ENCODE peak calls at places on chromosome 6, in eight cellular contexts. One of them, this sample, is unnamed.

GRCh38 chr6:14883921-14884320 is 361.9 kb upstream of the JARID2 start:
- DNase-seq in CD8-positive, alpha-beta T cell: no peak
- DNase-seq in amygdala: no peak
- DNase-seq in nephron progenitor cell: peak; percentile 54
- DNase-seq in NAMALWA: no peak
- DNase-seq in IMR-90: peak; percentile 64
- DNase-seq in NCI-H2081: no peak
- DNase-seq in renal cortical epithelial cell: no peak
- DNase-seq in this sample: no peak

GRCh38 chr6:125804264-125804663 is 13.5 kb downstream of the NCOA7 start:
- DNase-seq in CD8-positive, alpha-beta T cell: no peak
- DNase-seq in amygdala: no peak
- DNase-seq in nephron progenitor cell: no peak
- DNase-seq in NAMALWA: no peak
- DNase-seq in IMR-90: no peak
- DNase-seq in NCI-H2081: no peak
- DNase-seq in renal cortical epithelial cell: no peak
- DNase-seq in this sample: no peak

GRCh38 chr6:113065606-113066005 is 718.5 kb downstream of the RFPL4B start:
- DNase-seq in CD8-positive, alpha-beta T cell: no peak
- DNase-seq in amygdala: no peak
- DNase-seq in nephron progenitor cell: no peak
- DNase-seq in NAMALWA: no peak
- DNase-seq in IMR-90: peak; percentile 43
- DNase-seq in NCI-H2081: no peak
- DNase-seq in renal cortical epithelial cell: peak; percentile 63
- DNase-seq in this sample: no peak

GRCh38 chr6:90021701-90022100 is 127.4 kb downstream of the GJA10 start:
- DNase-seq in CD8-positive, alpha-beta T cell: no peak
- DNase-seq in amygdala: no peak
- DNase-seq in nephron progenitor cell: no peak
- DNase-seq in NAMALWA: no peak
- DNase-seq in IMR-90: no peak
- DNase-seq in NCI-H2081: peak; percentile 46
- DNase-seq in renal cortical epithelial cell: no peak
- DNase-seq in this sample: no peak

GRCh38 chr6:38549795-38550194 is 89.9 kb downstream of the BTBD9 start:
- DNase-seq in CD8-positive, alpha-beta T cell: no peak
- DNase-seq in amygdala: no peak
- DNase-seq in nephron progenitor cell: no peak
- DNase-seq in NAMALWA: no peak
- DNase-seq in IMR-90: no peak
- DNase-seq in NCI-H2081: no peak
- DNase-seq in renal cortical epithelial cell: no peak
- DNase-seq in this sample: no peak

GRCh38 chr6:169898788-169899480 is 147.5 kb downstream of the ERMARD start:
- DNase-seq in CD8-positive, alpha-beta T cell: no peak
- DNase-seq in amygdala: no peak
- DNase-seq in nephron progenitor cell: no peak
- DNase-seq in NAMALWA: no peak
- DNase-seq in IMR-90: no peak
- DNase-seq in NCI-H2081: no peak
- DNase-seq in renal cortical epithelial cell: no peak
- DNase-seq in this sample: no peak

GRCh38 chr6:22888147-22888831 is 318.9 kb downstream of the HDGFL1 start:
- DNase-seq in CD8-positive, alpha-beta T cell: no peak
- DNase-seq in amygdala: no peak
- DNase-seq in nephron progenitor cell: no peak
- DNase-seq in NAMALWA: no peak
- DNase-seq in IMR-90: no peak
- DNase-seq in NCI-H2081: no peak
- DNase-seq in renal cortical epithelial cell: peak; percentile 96
- DNase-seq in this sample: no peak

GRCh38 chr6:109336221-109336955 is 45.9 kb downstream of the CD164 start:
- DNase-seq in CD8-positive, alpha-beta T cell: no peak
- DNase-seq in amygdala: no peak
- DNase-seq in nephron progenitor cell: no peak
- DNase-seq in NAMALWA: no peak
- DNase-seq in IMR-90: peak; percentile 56
- DNase-seq in NCI-H2081: peak; percentile 37
- DNase-seq in renal cortical epithelial cell: peak; percentile 75
- DNase-seq in this sample: no peak

GRCh38 chr6:109526905-109527628 is 44.0 kb upstream of the ZBTB24 start:
- DNase-seq in CD8-positive, alpha-beta T cell: peak; percentile 58
- DNase-seq in amygdala: no peak
- DNase-seq in nephron progenitor cell: peak; percentile 49
- DNase-seq in NAMALWA: peak; percentile 84
- DNase-seq in IMR-90: peak; percentile 69
- DNase-seq in NCI-H2081: peak; percentile 42
- DNase-seq in renal cortical epithelial cell: peak; percentile 62
- DNase-seq in this sample: no peak

GRCh38 chr6:166308769-166309589 is 787 bp upstream of the PRR18 start:
- DNase-seq in CD8-positive, alpha-beta T cell: no peak
- DNase-seq in amygdala: no peak
- DNase-seq in nephron progenitor cell: no peak
- DNase-seq in NAMALWA: no peak
- DNase-seq in IMR-90: no peak
- DNase-seq in NCI-H2081: peak; percentile 83
- DNase-seq in renal cortical epithelial cell: no peak
- DNase-seq in this sample: no peak

GRCh38 chr6:143141442-143141841 is 80.8 kb downstream of the AIG1 start:
- DNase-seq in CD8-positive, alpha-beta T cell: no peak
- DNase-seq in amygdala: no peak
- DNase-seq in nephron progenitor cell: no peak
- DNase-seq in NAMALWA: no peak
- DNase-seq in IMR-90: no peak
- DNase-seq in NCI-H2081: no peak
- DNase-seq in renal cortical epithelial cell: no peak
- DNase-seq in this sample: no peak

GRCh38 chr6:53309059-53309896 is 39.5 kb downstream of the ELOVL5 start:
- DNase-seq in CD8-positive, alpha-beta T cell: peak; percentile 26
- DNase-seq in amygdala: no peak
- DNase-seq in nephron progenitor cell: no peak
- DNase-seq in NAMALWA: peak; percentile 58
- DNase-seq in IMR-90: peak; percentile 65
- DNase-seq in NCI-H2081: peak; percentile 77
- DNase-seq in renal cortical epithelial cell: peak; percentile 51
- DNase-seq in this sample: no peak

GRCh38 chr6:131129657-131130545 is 5.4 kb upstream of the AKAP7 start:
- DNase-seq in CD8-positive, alpha-beta T cell: no peak
- DNase-seq in amygdala: no peak
- DNase-seq in nephron progenitor cell: no peak
- DNase-seq in NAMALWA: no peak
- DNase-seq in IMR-90: no peak
- DNase-seq in NCI-H2081: no peak
- DNase-seq in renal cortical epithelial cell: peak; percentile 66
- DNase-seq in this sample: no peak

GRCh38 chr6:164296411-164296810 is 881.9 kb downstream of the QKI start:
- DNase-seq in CD8-positive, alpha-beta T cell: no peak
- DNase-seq in amygdala: no peak
- DNase-seq in nephron progenitor cell: no peak
- DNase-seq in NAMALWA: no peak
- DNase-seq in IMR-90: no peak
- DNase-seq in NCI-H2081: no peak
- DNase-seq in renal cortical epithelial cell: no peak
- DNase-seq in this sample: no peak

GRCh38 chr6:40999498-41000070 is 39.4 kb downstream of the UNC5CL start:
- DNase-seq in CD8-positive, alpha-beta T cell: no peak
- DNase-seq in amygdala: no peak
- DNase-seq in nephron progenitor cell: peak; percentile 46
- DNase-seq in NAMALWA: peak; percentile 62
- DNase-seq in IMR-90: peak; percentile 32
- DNase-seq in NCI-H2081: no peak
- DNase-seq in renal cortical epithelial cell: peak; percentile 57
- DNase-seq in this sample: no peak

GRCh38 chr6:6585003-6585311 is 3.6 kb upstream of the LY86 start:
- DNase-seq in CD8-positive, alpha-beta T cell: no peak
- DNase-seq in amygdala: no peak
- DNase-seq in nephron progenitor cell: no peak
- DNase-seq in NAMALWA: no peak
- DNase-seq in IMR-90: no peak
- DNase-seq in NCI-H2081: no peak
- DNase-seq in renal cortical epithelial cell: no peak
- DNase-seq in this sample: no peak

GRCh38 chr6:164039954-164040375 is 625.4 kb downstream of the QKI start:
- DNase-seq in CD8-positive, alpha-beta T cell: peak; percentile 59
- DNase-seq in amygdala: no peak
- DNase-seq in nephron progenitor cell: no peak
- DNase-seq in NAMALWA: no peak
- DNase-seq in IMR-90: no peak
- DNase-seq in NCI-H2081: no peak
- DNase-seq in renal cortical epithelial cell: peak; percentile 37
- DNase-seq in this sample: no peak

GRCh38 chr6:112298021-112298745 is 43.8 kb upstream of the LAMA4 start:
- DNase-seq in CD8-positive, alpha-beta T cell: no peak
- DNase-seq in amygdala: no peak
- DNase-seq in nephron progenitor cell: no peak
- DNase-seq in NAMALWA: no peak
- DNase-seq in IMR-90: peak; percentile 97
- DNase-seq in NCI-H2081: no peak
- DNase-seq in renal cortical epithelial cell: peak; percentile 93
- DNase-seq in this sample: no peak

GRCh38 chr6:81511423-81511822 is 241.1 kb downstream of the TENT5A start:
- DNase-seq in CD8-positive, alpha-beta T cell: no peak
- DNase-seq in amygdala: no peak
- DNase-seq in nephron progenitor cell: no peak
- DNase-seq in NAMALWA: no peak
- DNase-seq in IMR-90: no peak
- DNase-seq in NCI-H2081: no peak
- DNase-seq in renal cortical epithelial cell: no peak
- DNase-seq in this sample: no peak

GRCh38 chr6:135941275-135941674 is 89.8 kb downstream of the PDE7B start:
- DNase-seq in CD8-positive, alpha-beta T cell: no peak
- DNase-seq in amygdala: no peak
- DNase-seq in nephron progenitor cell: no peak
- DNase-seq in NAMALWA: no peak
- DNase-seq in IMR-90: peak; percentile 66
- DNase-seq in NCI-H2081: no peak
- DNase-seq in renal cortical epithelial cell: peak; percentile 12
- DNase-seq in this sample: no peak

GRCh38 chr6:111563581-111563980 is 42.1 kb downstream of the TRAF3IP2 start:
- DNase-seq in CD8-positive, alpha-beta T cell: no peak
- DNase-seq in amygdala: no peak
- DNase-seq in nephron progenitor cell: no peak
- DNase-seq in NAMALWA: no peak
- DNase-seq in IMR-90: no peak
- DNase-seq in NCI-H2081: no peak
- DNase-seq in renal cortical epithelial cell: no peak
- DNase-seq in this sample: no peak

GRCh38 chr6:35833534-35833933 is 28.4 kb downstream of the LHFPL5 start:
- DNase-seq in CD8-positive, alpha-beta T cell: no peak
- DNase-seq in amygdala: no peak
- DNase-seq in nephron progenitor cell: no peak
- DNase-seq in NAMALWA: no peak
- DNase-seq in IMR-90: peak; percentile 55
- DNase-seq in NCI-H2081: peak; percentile 37
- DNase-seq in renal cortical epithelial cell: peak; percentile 82
- DNase-seq in this sample: no peak